ENCODE peak calls at places on chromosomes 13 and 19, in five cellular contexts. B is fibroblast of lung, G is GM23248, K is neural progenitor cell, J is endothelial cell of umbilical vein. I is an unnamed sample.

GRCh38 chr13:110471833-110472162 is 89.7 kb downstream of the RAB20 start:
- DNase-seq in G (peak; percentile 9), B (peak; percentile 52), K (no peak), J (no peak), I (no peak)

GRCh38 chr13:110916671-110917142 is 1.8 kb upstream of the ANKRD10 start:
- DNase-seq in K (no peak), B (peak; percentile 92), J (no peak), G (peak; percentile 82), I (no peak)

GRCh38 chr13:37446503-37446902 is 152.1 kb downstream of the POSTN start:
- DNase-seq in J (no peak), K (no peak), G (peak; percentile 98), B (peak; percentile 98), I (no peak)

GRCh38 chr13:79589605-79590511 is 108.9 kb downstream of the NDFIP2 start:
- DNase-seq in B (no peak), J (no peak), K (no peak), G (peak; percentile 19), I (no peak)

GRCh38 chr13:112968910-112969691 is at the start of gene MCF2L:
- DNase-seq in K (peak; percentile 68), G (peak; percentile 52), J (peak; percentile 10), B (peak; percentile 25), I (no peak)

GRCh38 chr13:90510319-90510718 is 837.2 kb upstream of the MIR17HG start:
- DNase-seq in G (no peak), K (no peak), B (peak; percentile 14), J (no peak), I (no peak)

GRCh38 chr13:93603043-93603442 is 376.4 kb downstream of the GPC6 start:
- DNase-seq in G (peak; percentile 95), B (peak; percentile 93), J (no peak), K (no peak), I (no peak)

GRCh38 chr13:29595380-29596063 is at the start of gene SLC7A1:
- DNase-seq in K (peak; percentile 96), G (peak; percentile 96), B (peak; percentile 85), J (peak; percentile 84), I (no peak)

GRCh38 chr19:2045501-2046045 is 5.5 kb downstream of the MKNK2 start:
- DNase-seq in J (no peak), B (no peak), G (no peak), K (no peak), I (no peak)

GRCh38 chr19:4539697-4540581 is at the start of gene LRG1:
- DNase-seq in G (no peak), B (no peak), J (peak; percentile 30), K (no peak), I (no peak)

GRCh38 chr13:102558029-102558428 is 38.8 kb upstream of the TPP2 start:
- DNase-seq in K (no peak), G (no peak), J (no peak), B (no peak), I (no peak)

GRCh38 chr13:74644239-74644638 is 510.0 kb upstream of the KLF12 start:
- DNase-seq in J (no peak), G (peak; percentile 71), K (no peak), B (peak; percentile 58), I (no peak)

GRCh38 chr13:51995677-51996551 is 15.3 kb downstream of the ATP7B start:
- DNase-seq in G (no peak), B (peak; percentile 35), J (peak; percentile 30), K (peak; percentile 55), I (no peak)

GRCh38 chr13:26449063-26449848 is 108.2 kb upstream of the WASF3 start:
- DNase-seq in J (no peak), K (no peak), B (peak; percentile 24), G (peak; percentile 48), I (no peak)

GRCh38 chr13:99215466-99215865 is 14.8 kb downstream of the UBAC2 start:
- DNase-seq in J (peak; percentile 27), B (no peak), K (no peak), G (no peak), I (no peak)

GRCh38 chr13:106129273-106129672 is 406.2 kb downstream of the EFNB2 start:
- DNase-seq in G (no peak), J (no peak), K (no peak), B (no peak), I (no peak)

GRCh38 chr19:30676990-30677679 is 305.0 kb downstream of the ZNF536 start:
- DNase-seq in B (no peak), K (no peak), J (no peak), G (no peak), I (no peak)

GRCh38 chr19:36257512-36257876 is 42.6 kb downstream of the ZNF146 start:
- DNase-seq in G (peak; percentile 26), B (no peak), J (peak; percentile 24), K (no peak), I (no peak)

GRCh38 chr13:29435125-29435911 is 160.2 kb downstream of the SLC7A1 start:
- DNase-seq in B (peak; percentile 96), J (no peak), K (no peak), G (peak; percentile 94), I (no peak)

GRCh38 chr19:16330368-16330801 is 5.8 kb downstream of the KLF2 start:
- DNase-seq in B (peak; percentile 90), J (peak; percentile 81), K (no peak), G (peak; percentile 98), I (no peak)

GRCh38 chr13:33761744-33762143 is 56.2 kb upstream of the RFC3 start:
- DNase-seq in B (peak; percentile 27), K (peak; percentile 26), G (peak; percentile 9), J (no peak), I (no peak)

GRCh38 chr19:10612515-10613119 is 12.7 kb upstream of the SLC44A2 start:
- DNase-seq in K (no peak), J (no peak), G (peak; percentile 35), B (peak; percentile 38), I (no peak)

GRCh38 chr13:114173753-114174152 is 5.3 kb upstream of the CFAP97D2 start:
- DNase-seq in K (no peak), J (no peak), G (peak; percentile 42), B (no peak), I (no peak)

GRCh38 chr13:51811920-51812328 is 8.0 kb upstream of the DHRS12 start:
- DNase-seq in G (no peak), K (no peak), J (peak; percentile 9), B (no peak), I (no peak)

GRCh38 chr19:18440421-18440877 is 2.5 kb upstream of the ISYNA1 start:
- DNase-seq in B (no peak), G (peak; percentile 39), J (no peak), K (no peak), I (no peak)

GRCh38 chr13:109938255-109938936 is 152.0 kb upstream of the IRS2 start:
- DNase-seq in J (no peak), G (peak; percentile 91), K (no peak), B (peak; percentile 87), I (no peak)

GRCh38 chr19:16111160-16111908 is at the start of gene RAB8A:
- DNase-seq in J (peak; percentile 100), K (peak; percentile 100), G (peak; percentile 100), B (peak; percentile 98), I (peak; percentile 84)

GRCh38 chr19:1039646-1040475 is at the start of gene ABCA7:
- DNase-seq in B (peak; percentile 97), K (peak; percentile 99), G (peak; percentile 98), J (peak; percentile 98), I (peak; percentile 88)

GRCh38 chr19:49165865-49166301 is 8.3 kb downstream of the TRPM4 start:
- DNase-seq in J (no peak), K (no peak), G (no peak), B (no peak), I (no peak)
- H3K9ac ChIP-seq in J (no peak overlapping the region), K (no peak overlapping the region), G (no peak overlapping the region), B (no peak overlapping the region), I (no peak overlapping the region)

GRCh38 chr19:48497728-48498575 is 13.7 kb downstream of the LMTK3 start:
- DNase-seq in K (no peak), B (no peak), J (no peak), G (no peak), I (no peak)
- TF ChIP-seq EZH2 in K (no peak), B (peak; percentile 94), J (peak; percentile 87), G (no peak), I (no peak)

DNA sequence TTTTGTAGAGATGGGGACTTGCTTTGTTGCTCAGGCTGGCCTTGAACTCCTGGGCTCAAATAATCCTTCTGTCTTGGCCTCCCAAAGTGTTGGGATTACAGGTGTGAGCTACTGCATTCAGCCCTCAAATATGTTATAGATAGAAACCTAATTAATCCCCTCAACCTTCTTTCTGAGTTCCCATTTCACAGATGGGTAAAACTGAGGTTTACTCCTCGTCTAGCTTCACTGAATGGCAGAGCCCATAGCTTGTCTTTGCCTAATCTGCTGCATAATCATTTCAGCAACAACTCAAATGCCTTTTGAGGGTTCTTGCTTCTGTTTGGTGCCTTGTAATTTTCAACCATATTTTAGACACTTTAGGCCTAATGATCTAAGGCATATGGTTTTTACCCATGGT is 36.0 kb upstream of the ADGRE1 start:
- DNase-seq in K (no peak), J (no peak), G (no peak), B (no peak), I (no peak)
- H3K9me3 ChIP-seq in K (no peaks in the 10 kb centered on the region), J (no peaks in the 10 kb centered on the region), G (no peaks in the 10 kb centered on the region), B (no peaks in the 10 kb centered on the region), I (no peaks in the 10 kb centered on the region)

DNA sequence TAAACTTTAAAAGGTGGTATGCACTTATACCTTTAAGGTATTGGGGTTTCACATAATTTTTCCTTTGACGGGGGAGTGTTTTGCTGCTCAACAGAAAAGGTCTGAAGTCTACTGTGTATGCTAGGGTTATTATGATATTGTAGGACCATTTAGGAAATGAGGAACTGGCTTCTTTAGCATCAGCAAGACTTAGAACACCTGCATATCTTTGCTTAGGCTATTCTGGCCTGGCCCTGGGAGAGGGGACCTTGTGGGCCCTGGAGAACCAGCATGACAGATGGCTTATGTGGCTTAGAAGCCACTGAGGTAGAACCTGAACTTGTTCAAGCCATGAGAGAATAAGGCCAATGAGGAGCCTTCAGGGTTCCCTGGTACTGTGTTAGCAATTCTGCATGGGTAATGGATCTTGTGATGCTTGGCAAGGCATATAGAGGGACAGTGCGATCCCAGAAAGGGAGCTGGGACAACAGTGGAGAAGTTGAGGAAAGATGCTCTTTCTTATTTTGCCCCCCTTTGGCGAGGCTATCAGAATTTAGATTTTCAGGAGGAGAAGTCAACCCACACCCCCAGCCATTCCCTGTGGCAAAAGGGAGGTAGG is 4.3 kb downstream of the RGCC start:
- DNase-seq in B (no peak), G (no peak), J (no peak), K (no peak), I (no peak)
- H3K9ac ChIP-seq in B (no peak overlapping the region), G (no peak overlapping the region), J (no peak overlapping the region), K (no peak overlapping the region), I (no peak overlapping the region)

GRCh38 chr19:39265321-39265916 is 2.8 kb upstream of the IFNL2 start:
- DNase-seq in G (peak; percentile 4), K (peak; percentile 36), B (no peak), J (no peak), I (no peak)
- TF ChIP-seq EZH2 in G (peak; percentile 17), K (no peak), B (no peak), J (no peak), I (no peak)

DNA sequence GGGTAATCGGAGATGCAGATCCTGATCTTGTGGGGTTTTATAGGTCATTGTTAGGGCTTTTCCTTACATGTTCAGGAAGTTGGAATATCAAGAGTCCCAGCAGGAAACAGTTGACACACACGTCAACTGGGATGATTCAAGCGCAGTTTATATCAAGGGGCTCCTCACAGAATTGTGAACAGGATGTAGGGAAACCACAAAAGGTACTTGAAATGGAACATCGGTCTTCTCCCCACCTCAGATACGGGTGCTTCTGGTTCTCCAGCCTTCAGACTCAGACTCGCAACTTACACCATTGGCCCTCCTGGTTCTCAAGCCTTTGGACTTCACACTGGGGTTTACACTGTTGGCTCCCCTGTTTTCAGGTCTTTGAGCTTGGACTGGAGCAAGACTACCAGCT is 19.5 kb downstream of the ZNF557 start:
- DNase-seq in B (no peak), G (no peak), J (no peak), K (no peak), I (no peak)
- H3K9me3 ChIP-seq in B (peaks cover 1% of the 10 kb centered on the region), G (peaks cover 13% of the 10 kb centered on the region), J (peaks cover 9% of the 10 kb centered on the region), K (peaks cover 25% of the 10 kb centered on the region), I (peaks cover 17% of the 10 kb centered on the region)

I was measured in SK-N-MC.